ENCODE peak calls at places on chromosomes 13 and 19, in six cellular contexts. C is brain microvascular endothelial cell, Q is ovary, B is H1, R is dorsolateral prefrontal cortex, O is heart left ventricle. Z is an unnamed sample.

GRCh38 chr13:20191311-20191901 is 1.3 kb downstream of the GJB2 start:
- DNase-seq in R (no peak), B (peak; percentile 55), Q (no peak), O (no peak), C (no peak), Z (peak; percentile 83)

GRCh38 chr19:29328586-29328985 is 115.6 kb upstream of the UQCRFS1 start:
- DNase-seq in C (no peak), B (no peak), Q (no peak), R (no peak), O (no peak), Z (no peak)

GRCh38 chr13:113531041-113531873 is 40.7 kb upstream of the DCUN1D2 start:
- DNase-seq in C (no peak), R (no peak), Q (no peak), B (no peak), O (no peak), Z (no peak)

GRCh38 chr19:35609881-35610353 is 2.6 kb upstream of the HAUS5 start:
- DNase-seq in R (no peak), C (no peak), Q (no peak), O (no peak), B (no peak), Z (no peak)

GRCh38 chr13:95481051-95481775 is 71.3 kb upstream of the CLDN10 start:
- DNase-seq in O (no peak), C (no peak), R (no peak), B (no peak), Q (no peak), Z (peak; percentile 44)

GRCh38 chr19:14639536-14640277 is 34.9 kb downstream of the ADGRE3 start:
- DNase-seq in Q (no peak), O (no peak), B (no peak), C (no peak), R (no peak), Z (no peak)

GRCh38 chr13:98919566-98919965 is 58.3 kb downstream of the DOCK9 start:
- DNase-seq in C (no peak), B (no peak), O (no peak), R (no peak), Q (no peak), Z (no peak)

GRCh38 chr13:99370476-99371272 is 63.5 kb upstream of the GPR183 start:
- DNase-seq in Q (no peak), B (no peak), R (no peak), C (no peak), O (no peak), Z (no peak)

GRCh38 chr13:76741624-76742023 is 144.6 kb downstream of the KCTD12 start:
- DNase-seq in B (no peak), Q (no peak), C (no peak), R (no peak), O (no peak), Z (no peak)

GRCh38 chr13:21812192-21812626 is 141.3 kb downstream of the FGF9 start:
- DNase-seq in O (no peak), R (no peak), B (no peak), Q (no peak), C (no peak), Z (no peak)

GRCh38 chr13:26425439-26426358 is 131.8 kb upstream of the WASF3 start:
- DNase-seq in B (no peak), C (peak; percentile 32), O (no peak), R (no peak), Q (no peak), Z (no peak)

GRCh38 chr13:99357149-99357596 is 50.0 kb upstream of the GPR183 start:
- DNase-seq in C (peak; percentile 91), B (peak; percentile 22), Q (no peak), O (no peak), R (no peak), Z (peak; percentile 66)

GRCh38 chr13:109843695-109844094 is 57.3 kb upstream of the IRS2 start:
- DNase-seq in C (no peak), Q (no peak), B (no peak), R (no peak), O (no peak), Z (no peak)

GRCh38 chr19:35373492-35373891 is 2.6 kb downstream of the GPR42 start:
- DNase-seq in B (no peak), R (no peak), O (no peak), Q (no peak), C (no peak), Z (no peak)

GRCh38 chr13:111327701-111328100 is 7.3 kb downstream of the TEX29 start:
- DNase-seq in B (no peak), R (no peak), Q (no peak), C (no peak), O (no peak), Z (no peak)

GRCh38 chr13:98825659-98826058 is 73.2 kb upstream of the SLC15A1 start:
- DNase-seq in Q (no peak), B (no peak), R (no peak), O (no peak), C (no peak), Z (no peak)

GRCh38 chr13:51453959-51454703 is 1.3 kb upstream of the INTS6 start:
- DNase-seq in R (no peak), C (no peak), O (peak; percentile 30), B (no peak), Q (peak; percentile 44), Z (peak; percentile 21)

GRCh38 chr13:107819071-107819470 is 396.3 kb downstream of the LIG4 start:
- DNase-seq in Q (no peak), B (no peak), R (no peak), O (no peak), C (no peak), Z (no peak)

GRCh38 chr13:107864543-107865460 is 350.5 kb downstream of the LIG4 start:
- DNase-seq in R (no peak), B (no peak), O (no peak), C (peak; percentile 56), Q (no peak), Z (peak; percentile 58)

GRCh38 chr19:38816131-38816750 is 3.5 kb upstream of the LGALS4 start:
- DNase-seq in C (no peak), O (no peak), B (no peak), Q (no peak), R (no peak), Z (no peak)

GRCh38 chr19:1168877-1169791 is 4.9 kb downstream of the SBNO2 start:
- DNase-seq in B (no peak), O (no peak), C (peak; percentile 72), R (peak; percentile 50), Q (peak; percentile 80), Z (peak; percentile 91)

GRCh38 chr13:96091164-96091931 is 1.4 kb downstream of the HS6ST3 start:
- DNase-seq in O (no peak), C (no peak), Q (no peak), B (peak; percentile 72), R (peak; percentile 33), Z (no peak)

GRCh38 chr13:49840266-49840665 is 47.8 kb upstream of the KPNA3 start:
- DNase-seq in R (no peak), O (no peak), B (no peak), C (no peak), Q (no peak), Z (no peak)

GRCh38 chr13:59687028-59687427 is 476.7 kb downstream of the DIAPH3 start:
- DNase-seq in O (no peak), R (no peak), Q (no peak), B (no peak), C (no peak), Z (no peak)

GRCh38 chr13:54852831-54853230 is 1824.2 kb downstream of the OLFM4 start:
- DNase-seq in Q (no peak), C (no peak), R (no peak), O (no peak), B (no peak), Z (no peak)

GRCh38 chr19:40444181-40445005 is at the start of gene SERTAD3:
- DNase-seq in C (peak; percentile 91), O (peak; percentile 98), B (peak; percentile 97), R (peak; percentile 95), Q (peak; percentile 99), Z (peak; percentile 89)

GRCh38 chr13:80550856-80551532 is 210.1 kb upstream of the SPRY2 start:
- DNase-seq in Q (no peak), C (no peak), O (no peak), B (no peak), R (no peak), Z (peak; percentile 58)

GRCh38 chr19:4830768-4831265 is 695 bp downstream of the TICAM1 start:
- DNase-seq in C (no peak), O (no peak), B (no peak), R (no peak), Q (no peak), Z (no peak)

GRCh38 chr13:112690242-112690943 is 555 bp downstream of the ATP11A start:
- DNase-seq in B (no peak), R (no peak), C (no peak), O (peak; percentile 57), Q (peak; percentile 55), Z (no peak)

GRCh38 chr19:31220540-31220939 is 128.7 kb downstream of the TSHZ3 start:
- DNase-seq in B (no peak), R (no peak), C (no peak), O (no peak), Q (no peak), Z (peak; percentile 33)
- TF ChIP-seq CTCF in B (no peak), R (no peak), C (no peak), O (no peak), Q (no peak), Z (no peak)

GRCh38 chr19:6721773-6722172 is 1.3 kb upstream of the C3 start:
- DNase-seq in Q (no peak), O (no peak), B (no peak), R (no peak), C (no peak), Z (no peak)

GRCh38 chr19:6719992-6720368 is 470 bp downstream of the C3 start:
- DNase-seq in R (no peak), B (no peak), O (no peak), C (no peak), Q (no peak), Z (no peak)

GRCh38 chr19:6719540-6719861 is 949 bp downstream of the C3 start:
- DNase-seq in O (no peak), B (no peak), Q (no peak), C (no peak), R (no peak), Z (no peak)

GRCh38 chr19:6721113-6721474 is 644 bp upstream of the C3 start:
- DNase-seq in R (no peak), O (no peak), B (no peak), Q (no peak), C (no peak), Z (no peak)

GRCh38 chr19:6720369-6721112 is at the start of gene C3:
- DNase-seq in O (peak; percentile 49), R (no peak), Q (peak; percentile 91), C (no peak), B (no peak), Z (peak; percentile 81)
- H3K4me3 ChIP-seq in O (no peak within 1 kb of the TSS), R (peak within 1 kb of the TSS; percentile 41), Q (peak within 1 kb of the TSS; percentile 21), C (no peak within 1 kb of the TSS), B (no peak within 1 kb of the TSS), Z (no peak within 1 kb of the TSS)

DNA sequence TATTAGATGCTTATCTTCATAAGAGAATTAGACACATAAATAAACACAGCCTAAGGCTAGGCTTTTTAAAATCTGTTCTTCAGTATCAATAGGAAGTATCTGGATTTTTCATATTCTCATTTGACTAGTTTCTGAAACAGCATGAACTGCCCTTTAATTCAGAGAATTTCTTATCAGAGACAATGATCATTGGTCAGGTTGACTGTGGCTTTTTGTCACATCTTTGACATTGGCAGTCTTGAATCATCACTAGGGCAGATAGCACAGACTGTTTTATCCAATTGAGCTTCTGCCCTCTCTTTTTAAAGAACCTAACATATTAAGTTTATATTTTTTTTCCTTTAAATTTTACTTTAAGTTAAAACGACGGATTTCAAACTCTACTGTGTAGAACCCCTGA is 59.6 kb downstream of the DPY19L3 start:
- DNase-seq in B (no peak), R (no peak), Q (no peak), C (no peak), O (no peak), Z (no peak)
- TF ChIP-seq CTCF in B (no peak), R (no peak), Q (no peak), C (no peak), O (no peak), Z (no peak)

GRCh38 chr13:27965740-27966640 is 3.1 kb downstream of the CDX2 start:
- DNase-seq in O (no peak), R (no peak), C (no peak), Q (no peak), B (peak; percentile 81), Z (no peak)
- H3K4me3 ChIP-seq in O (no peak overlapping the region), R (no peak overlapping the region), C (no peak overlapping the region), Q (peak overlapping the region; percentile 16), B (no peak overlapping the region), Z (no peak overlapping the region)

Z was measured in fibroblast of mammary gland.